ENCODE peak calls at places on chromosomes 12 and 14, in seven cellular contexts. S is neuronal stem cell, H is H1, B is H9, T is mesenchymal stem cell, G is trophoblast cell, R is IMR-90. K is an unnamed sample.

GRCh38 chr12:18262514-18262913 is 1.2 kb downstream of the PIK3C2G start:
- DNase-seq in S (no peak), H (no peak), B (no peak), T (no peak), G (no peak), R (peak; percentile 15), K (no peak)

GRCh38 chr14:49640540-49641417 is 5.7 kb upstream of the DNAAF2 start:
- DNase-seq in S (no peak), H (no peak), B (no peak), T (peak; percentile 12), G (no peak), R (no peak), K (no peak)

GRCh38 chr14:95460647-95461478 is 55.6 kb downstream of the SYNE3 start:
- DNase-seq in S (no peak), H (no peak), B (peak; percentile 37), T (peak; percentile 81), G (peak; percentile 27), R (peak; percentile 79), K (peak; percentile 73)

GRCh38 chr12:88951177-88951576 is 370.9 kb upstream of the KITLG start:
- DNase-seq in S (no peak), H (no peak), B (no peak), T (no peak), G (no peak), R (no peak), K (no peak)

GRCh38 chr12:96070670-96071279 is 35.4 kb upstream of the LTA4H start:
- DNase-seq in S (no peak), H (peak; percentile 54), B (peak; percentile 68), T (peak; percentile 7), G (peak; percentile 28), R (no peak), K (peak; percentile 80)

GRCh38 chr12:111569363-111570089 is 29.6 kb downstream of the ATXN2 start:
- DNase-seq in S (no peak), H (peak; percentile 14), B (peak; percentile 18), T (no peak), G (peak; percentile 79), R (no peak), K (no peak)

GRCh38 chr14:105151838-105152793 is 16.5 kb downstream of the JAG2 start:
- DNase-seq in S (no peak), H (no peak), B (no peak), T (no peak), G (no peak), R (no peak), K (no peak)

GRCh38 chr12:107014050-107014449 is 27.1 kb upstream of the MTERF2 start:
- DNase-seq in S (no peak), H (no peak), B (peak; percentile 38), T (no peak), G (peak; percentile 97), R (no peak), K (peak; percentile 68)

GRCh38 chr14:70718383-70719123 is 76.8 kb downstream of the TTC9 start:
- DNase-seq in S (no peak), H (no peak), B (no peak), T (no peak), G (peak; percentile 12), R (no peak), K (no peak)

GRCh38 chr14:83561261-83561660 is 1968.7 kb upstream of the FLRT2 start:
- DNase-seq in S (no peak), H (no peak), B (no peak), T (no peak), G (no peak), R (no peak), K (no peak)

GRCh38 chr14:83556746-83557460 is 1973.0 kb upstream of the FLRT2 start:
- DNase-seq in S (no peak), H (no peak), B (no peak), T (peak; percentile 76), G (no peak), R (peak; percentile 91), K (no peak)

GRCh38 chr14:83556065-83556464 is 1973.9 kb upstream of the FLRT2 start:
- DNase-seq in S (no peak), H (no peak), B (no peak), T (peak; percentile 32), G (no peak), R (peak; percentile 64), K (no peak)

GRCh38 chr14:83559721-83560120 is 1970.2 kb upstream of the FLRT2 start:
- DNase-seq in S (no peak), H (no peak), B (no peak), T (peak; percentile 64), G (no peak), R (peak; percentile 83), K (no peak)

DNA sequence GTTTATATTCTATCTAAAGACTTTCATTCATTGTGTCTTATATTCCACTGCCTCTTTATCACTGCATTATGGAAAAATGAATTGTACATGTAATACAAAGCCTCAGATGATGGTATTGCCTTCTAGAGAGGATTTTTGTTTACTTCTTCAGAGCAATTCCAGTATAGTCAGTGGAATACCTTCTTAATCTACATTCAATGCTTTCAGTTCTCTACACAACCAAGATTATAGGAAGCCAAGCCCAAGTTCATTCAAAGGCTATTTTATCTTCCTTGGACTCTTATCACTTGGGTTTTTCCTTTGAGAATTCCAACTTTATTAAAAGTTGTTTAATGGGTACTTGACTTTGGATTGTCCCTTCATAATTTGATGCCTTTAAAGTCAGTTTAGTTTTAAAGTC is 1971.0 kb upstream of the FLRT2 start:
- DNase-seq in S (no peak), H (no peak), B (no peak), T (no peak), G (no peak), R (no peak), K (no peak)
- H2BK120ac ChIP-seq in S (no peak overlapping the region), H (no peak overlapping the region), B (no peak overlapping the region), T (no peak overlapping the region), G (no peak overlapping the region), R (peak overlapping the region; percentile 37), K (no peak overlapping the region)

GRCh38 chr14:74018029-74018703 is 922 bp downstream of the ENTPD5 start:
- DNase-seq in S (no peak), H (no peak), B (no peak), T (peak; percentile 76), G (peak; percentile 74), R (peak; percentile 64), K (no peak)
- H2BK120ac ChIP-seq in S (no peak overlapping the region), H (no peak overlapping the region), B (no peak overlapping the region), T (no peak overlapping the region), G (no peak overlapping the region), R (peak overlapping the region; percentile 67), K (no peak overlapping the region)

GRCh38 chr12:119204716-119205285 is 26.1 kb downstream of the HSPB8 start:
- DNase-seq in S (no peak), H (no peak), B (no peak), T (no peak), G (no peak), R (no peak), K (no peak)

GRCh38 chr12:119204137-119204536 is 25.4 kb downstream of the HSPB8 start:
- DNase-seq in S (no peak), H (no peak), B (no peak), T (no peak), G (peak; percentile 64), R (no peak), K (no peak)

GRCh38 chr12:119202121-119202527 is 23.4 kb downstream of the HSPB8 start:
- DNase-seq in S (no peak), H (peak; percentile 65), B (peak; percentile 49), T (no peak), G (no peak), R (no peak), K (no peak)

GRCh38 chr12:119200601-119201000 is 21.9 kb downstream of the HSPB8 start:
- DNase-seq in S (no peak), H (no peak), B (no peak), T (no peak), G (no peak), R (no peak), K (no peak)

GRCh38 chr12:119202544-119202943 is 23.8 kb downstream of the HSPB8 start:
- DNase-seq in S (no peak), H (peak; percentile 62), B (no peak), T (no peak), G (no peak), R (no peak), K (no peak)
- H2BK120ac ChIP-seq in S (no peak overlapping the region), H (no peak overlapping the region), B (no peak overlapping the region), T (no peak overlapping the region), G (no peak overlapping the region), R (no peak overlapping the region), K (no peak overlapping the region)

DNA sequence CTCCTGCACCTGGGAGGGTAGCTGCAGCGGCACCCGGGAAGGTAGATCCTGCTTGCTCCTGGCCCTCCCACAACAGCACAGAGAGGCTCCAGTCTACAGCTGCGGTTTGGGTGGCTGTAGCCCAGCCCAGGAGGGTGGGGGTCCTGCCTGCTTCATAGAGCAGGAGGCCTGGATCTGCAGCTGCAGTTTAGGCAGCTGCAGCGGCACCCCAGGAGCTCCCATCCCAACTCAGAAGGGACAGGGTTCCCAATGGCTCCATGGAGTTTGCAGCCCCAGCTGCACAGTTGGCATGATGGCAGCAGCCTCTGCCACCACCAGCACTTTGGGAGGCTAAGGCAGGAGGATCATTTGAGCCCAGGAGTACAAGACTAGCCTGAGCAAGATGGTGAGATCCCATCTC is 38.5 kb downstream of the TIMELESS start:
- DNase-seq in S (no peak), H (no peak), B (no peak), T (no peak), G (no peak), R (no peak), K (no peak)
- H2BK120ac ChIP-seq in S (no peak overlapping the region), H (no peak overlapping the region), B (no peak overlapping the region), T (no peak overlapping the region), G (no peak overlapping the region), R (no peak overlapping the region), K (no peak overlapping the region)

DNA sequence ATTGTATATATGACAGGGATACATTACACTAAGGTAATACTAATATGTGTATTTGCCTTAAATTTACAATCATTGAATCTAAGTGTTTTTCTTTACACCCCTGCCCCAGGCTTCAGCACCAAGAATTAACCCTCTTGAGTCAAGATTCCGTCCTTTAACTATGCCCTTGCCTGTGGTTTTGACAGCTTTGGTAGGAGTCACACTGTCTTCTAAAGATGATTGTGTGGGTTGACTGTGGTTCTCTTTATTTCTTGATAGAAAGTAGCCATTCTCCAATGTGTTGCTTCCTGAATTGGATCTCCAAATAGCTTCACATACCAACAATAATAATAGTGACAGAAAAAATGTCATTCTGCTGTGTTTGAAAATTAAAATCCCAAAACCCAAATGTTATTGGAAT is 3.6 kb downstream of the CLEC7A start:
- DNase-seq in S (no peak), H (no peak), B (no peak), T (no peak), G (no peak), R (no peak), K (no peak)
- H2BK120ac ChIP-seq in S (no peak overlapping the region), H (no peak overlapping the region), B (no peak overlapping the region), T (no peak overlapping the region), G (no peak overlapping the region), R (no peak overlapping the region), K (no peak overlapping the region)

DNA sequence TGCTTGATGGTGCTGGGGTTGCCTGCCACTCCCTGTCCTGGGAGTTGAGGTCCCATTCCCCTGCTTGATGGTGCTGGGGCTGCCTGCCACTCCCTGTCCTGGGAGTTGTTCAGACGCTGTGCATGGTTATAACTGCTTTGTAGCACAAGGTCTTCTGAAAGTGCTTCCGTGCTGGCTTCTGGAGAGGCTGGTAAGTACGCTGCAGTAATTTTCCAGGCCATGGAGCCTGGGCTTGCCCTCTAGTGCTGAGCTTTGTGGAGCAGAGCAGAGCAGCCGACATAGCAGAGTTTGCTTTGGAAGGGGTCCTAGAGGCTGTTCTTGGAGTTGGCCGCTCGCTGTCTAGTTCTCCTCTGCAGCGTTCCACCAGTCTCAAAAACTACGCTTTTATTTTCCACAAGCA is 6.3 kb downstream of the B4GALNT3 start:
- DNase-seq in S (no peak), H (no peak), B (no peak), T (no peak), G (no peak), R (no peak), K (no peak)
- H2BK120ac ChIP-seq in S (no peak overlapping the region), H (no peak overlapping the region), B (no peak overlapping the region), T (no peak overlapping the region), G (no peak overlapping the region), R (no peak overlapping the region), K (no peak overlapping the region)